ENCODE peak calls at places on chromosomes 4 and X, in four cellular contexts. J, O, D and A are unnamed samples.

GRCh38 chrX:53071604-53072417 is 10.4 kb upstream of the TSPYL2 start:
- DNase-seq in J (peak), O (peak), D (peak), A (peak)

GRCh38 chr4:2924765-2925301 is 38.4 kb downstream of the NOP14 start:
- DNase-seq in J (no peak), O (peak), D (no peak), A (no peak)

GRCh38 chr4:88446124-88446523 is 10.8 kb upstream of the HERC5 start:
- DNase-seq in J (peak), O (no peak), D (no peak), A (no peak)

GRCh38 chrX:4173743-4174142 is 460.3 kb upstream of the PRKX start:
- DNase-seq in J (no peak), O (no peak), D (no peak), A (no peak)

GRCh38 chr4:22253431-22253830 is 262.4 kb downstream of the ADGRA3 start:
- DNase-seq in J (no peak), O (no peak), D (no peak), A (no peak)

GRCh38 chrX:71652405-71652804 is 14.9 kb upstream of the LOC101059915 start:
- DNase-seq in J (peak), O (no peak), D (no peak), A (peak)

GRCh38 chr4:2761035-2761923 is 5.1 kb upstream of the TNIP2 start:
- DNase-seq in J (no peak), O (peak), D (no peak), A (no peak)

GRCh38 chrX:40849906-40850672 is 114.7 kb upstream of the MED14 start:
- DNase-seq in J (no peak), O (no peak), D (no peak), A (no peak)

GRCh38 chr4:147566762-147567161 is 50.4 kb upstream of the TMEM184C start:
- DNase-seq in J (no peak), O (no peak), D (no peak), A (no peak)

GRCh38 chr4:182880387-182881356 is 36.5 kb downstream of the DCTD start:
- DNase-seq in J (peak), O (no peak), D (no peak), A (no peak)

GRCh38 chrX:77003956-77004355 is 443.2 kb upstream of the FGF16 start:
- DNase-seq in J (no peak), O (no peak), D (no peak), A (peak)

GRCh38 chr4:158159054-158159717 is 13.6 kb downstream of the GASK1B start:
- DNase-seq in J (peak), O (no peak), D (no peak), A (no peak)

GRCh38 chr4:95531141-95531540 is 17.6 kb downstream of the UNC5C start:
- DNase-seq in J (no peak), O (no peak), D (no peak), A (no peak)

GRCh38 chr4:48491514-48492176 is 1.6 kb downstream of the ZAR1 start:
- DNase-seq in J (no peak), O (no peak), D (no peak), A (no peak)

GRCh38 chrX:6810796-6811195 is 275.9 kb upstream of the VCX3A start:
- DNase-seq in J (no peak), O (no peak), D (no peak), A (no peak)

GRCh38 chr4:109729155-109729562 is 711 bp downstream of the PLA2G12A start:
- DNase-seq in J (peak), O (no peak), D (no peak), A (peak)

GRCh38 chrX:87516716-87517115 is 886 bp upstream of the KLHL4 start:
- DNase-seq in J (peak), O (no peak), D (no peak), A (no peak)

GRCh38 chr4:126465341-126465740 is 1150.6 kb downstream of the FAT4 start:
- DNase-seq in J (no peak), O (no peak), D (no peak), A (no peak)

GRCh38 chr4:108854781-108855180 is 91.9 kb upstream of the ETNPPL start:
- DNase-seq in J (no peak), O (no peak), D (no peak), A (no peak)

GRCh38 chr4:72352746-72353145 is 216.3 kb downstream of the ADAMTS3 start:
- DNase-seq in J (peak), O (no peak), D (no peak), A (no peak)

GRCh38 chr4:185054876-185055275 is 36.6 kb downstream of the HELT start:
- DNase-seq in J (no peak), O (no peak), D (no peak), A (no peak)

GRCh38 chrX:101668143-101668542 is 8.5 kb upstream of the ARMCX2 start:
- DNase-seq in J (no peak), O (no peak), D (no peak), A (no peak)

GRCh38 chr4:14025891-14026290 is 398.4 kb upstream of the BOD1L1 start:
- DNase-seq in J (no peak), O (no peak), D (no peak), A (no peak)

GRCh38 chr4:26087108-26087507 is 173.1 kb downstream of the SMIM20 start:
- DNase-seq in J (no peak), O (no peak), D (no peak), A (no peak)

GRCh38 chrX:111648802-111649201 is 32.2 kb upstream of the ALG13 start:
- DNase-seq in J (no peak), O (no peak), D (no peak), A (no peak)

GRCh38 chrX:15043538-15043937 is 170.3 kb downstream of the MOSPD2 start:
- DNase-seq in J (no peak), O (no peak), D (no peak), A (no peak)
- TF ChIP-seq CTCF in J (no peak), O (no peak), D (no peak), A (no peak)

DNA sequence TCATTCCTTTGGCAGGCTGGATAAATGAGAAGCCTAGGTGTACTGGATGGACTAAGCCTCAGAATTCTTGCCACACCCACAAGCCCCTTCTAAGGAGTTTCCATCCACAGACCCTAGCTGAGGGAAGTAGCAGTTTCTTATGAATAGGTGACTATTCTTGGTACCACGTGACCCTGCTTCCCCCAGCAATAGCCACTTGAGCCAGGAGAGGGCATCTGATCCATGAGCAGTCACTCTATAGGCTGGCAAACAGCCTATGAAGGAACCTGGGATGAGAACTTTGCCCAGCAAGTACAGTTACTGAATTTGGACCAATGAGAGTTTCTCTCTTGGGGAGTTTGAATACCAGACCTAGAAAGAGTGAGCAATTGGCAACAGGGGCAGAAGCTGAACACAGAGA is 84.0 kb downstream of the RTL9 start:
- DNase-seq in J (peak), O (no peak), D (no peak), A (peak)
- TF ChIP-seq CTCF in J (peak), O (no peak), D (no peak), A (peak)

GRCh38 chrX:125826774-125827451 is 339.2 kb downstream of the DCAF12L2 start:
- DNase-seq in J (no peak), O (no peak), D (no peak), A (no peak)

GRCh38 chrX:125826080-125826479 is 340.0 kb downstream of the DCAF12L2 start:
- DNase-seq in J (no peak), O (no peak), D (no peak), A (no peak)
- TF ChIP-seq CTCF in J (no peak), O (no peak), D (no peak), A (no peak)

DNA sequence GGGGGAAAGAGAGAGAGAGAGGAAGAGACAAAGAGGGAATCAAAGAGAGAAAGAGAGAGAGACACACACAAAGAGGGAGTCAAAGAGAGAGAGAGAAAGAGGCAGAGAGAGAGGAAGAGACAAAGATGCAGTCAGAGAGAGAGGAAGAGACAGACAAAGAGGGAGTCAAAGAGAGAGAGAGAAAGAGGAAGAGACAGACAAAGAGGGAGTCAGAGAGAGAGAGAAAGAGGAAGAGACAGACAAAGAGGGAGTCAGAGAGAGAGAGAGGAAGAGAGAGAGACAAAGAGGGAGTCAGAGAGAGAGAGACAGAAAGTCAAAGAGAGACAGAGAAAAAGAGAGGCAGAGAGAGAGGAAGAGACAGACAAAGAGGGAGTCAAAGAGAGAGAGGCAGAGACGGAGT is 45.5 kb downstream of the MAGEA9 start:
- DNase-seq in J (no peak), O (no peak), D (no peak), A (no peak)
- TF ChIP-seq CTCF in J (no peak), O (no peak), D (no peak), A (no peak)

DNA sequence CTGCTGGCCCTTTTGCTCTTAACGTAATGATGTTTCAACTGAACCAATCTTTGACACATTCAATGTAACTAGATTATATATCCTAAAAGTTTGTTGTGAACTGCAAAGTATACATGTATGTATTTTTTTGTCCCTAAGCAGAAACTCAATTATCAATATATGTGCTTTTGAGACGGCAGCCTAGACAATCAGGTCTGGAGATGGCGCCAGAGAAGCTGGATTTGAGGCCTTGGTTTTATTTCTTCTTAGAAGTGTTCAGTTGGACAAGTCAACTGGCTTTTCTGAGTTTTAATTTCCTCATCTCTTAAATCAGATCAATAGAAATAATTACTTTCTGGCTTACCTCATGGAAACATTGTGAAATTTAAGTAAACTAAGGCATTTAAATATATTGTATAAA is 62.5 kb downstream of the DCAF8L1 start:
- DNase-seq in J (peak), O (no peak), D (no peak), A (no peak)
- TF ChIP-seq CTCF in J (peak), O (peak), D (no peak), A (no peak)